ENCODE peak calls at places on chromosomes 3 and 15, in ten cellular contexts. L is Peyer's patch, Q is body of pancreas, P is lung, X is ovary, V is psoas muscle, D is keratinocyte, A is astrocyte of the spinal cord, U is choroid plexus epithelial cell, C is thyroid gland. K is an unnamed sample.
A peak's percentile ranks its signal among the peaks of the same experiment; 100 is the strongest.

GRCh38 chr3:72161870-72162617 is 377.1 kb upstream of the PROK2 start:
- DNase-seq in L (no peak), Q (peak; percentile 36), P (no peak), X (peak; percentile 40), V (no peak), D (peak; percentile 5), A (peak; percentile 23), U (peak; percentile 36), C (peak; percentile 46), K (no peak)

GRCh38 chr3:66598168-66598567 is 97.3 kb upstream of the LRIG1 start:
- DNase-seq in L (no peak), Q (no peak), P (no peak), X (no peak), V (no peak), D (no peak), A (peak; percentile 86), U (peak; percentile 61), C (no peak), K (no peak)

GRCh38 chr3:45595364-45596154 is 1.0 kb downstream of the LIMD1 start:
- DNase-seq in L (peak; percentile 68), Q (peak; percentile 51), P (no peak), X (peak; percentile 28), V (peak; percentile 69), D (no peak), A (no peak), U (no peak), C (peak; percentile 65), K (no peak)

GRCh38 chr3:36700537-36701248 is 63.7 kb downstream of the DCLK3 start:
- DNase-seq in L (peak; percentile 60), Q (peak; percentile 66), P (peak; percentile 54), X (peak; percentile 28), V (peak; percentile 44), D (no peak), A (peak; percentile 85), U (peak; percentile 92), C (peak; percentile 49), K (peak; percentile 87)

GRCh38 chr15:71374607-71375352 is 259.5 kb downstream of the THSD4 start:
- DNase-seq in L (peak; percentile 50), Q (no peak), P (no peak), X (no peak), V (no peak), D (no peak), A (no peak), U (no peak), C (no peak), K (peak; percentile 51)

GRCh38 chr3:53617893-53618523 is 123.6 kb downstream of the CACNA1D start:
- DNase-seq in L (no peak), Q (peak; percentile 37), P (no peak), X (no peak), V (no peak), D (no peak), A (no peak), U (no peak), C (peak; percentile 64), K (no peak)

GRCh38 chr3:47802734-47803477 is at the start of gene DHX30:
- DNase-seq in L (peak; percentile 94), Q (peak; percentile 89), P (peak; percentile 86), X (peak; percentile 86), V (peak; percentile 91), D (no peak), A (peak; percentile 93), U (peak; percentile 91), C (peak; percentile 88), K (peak; percentile 87)

GRCh38 chr15:66025972-66026371 is 156.7 kb downstream of the RAB11A start:
- DNase-seq in L (no peak), Q (no peak), P (no peak), X (no peak), V (no peak), D (no peak), A (no peak), U (no peak), C (no peak), K (no peak)

GRCh38 chr15:23606226-23606625 is 40.8 kb downstream of the MKRN3 start:
- DNase-seq in L (no peak), Q (no peak), P (no peak), X (no peak), V (no peak), D (no peak), A (no peak), U (no peak), C (no peak), K (no peak)

GRCh38 chr3:150076443-150076842 is 105.7 kb upstream of the PFN2 start:
- DNase-seq in L (no peak), Q (no peak), P (no peak), X (no peak), V (no peak), D (no peak), A (no peak), U (no peak), C (no peak), K (no peak)

GRCh38 chr3:150074277-150074676 is 103.6 kb upstream of the PFN2 start:
- DNase-seq in L (no peak), Q (no peak), P (no peak), X (no peak), V (no peak), D (no peak), A (no peak), U (no peak), C (no peak), K (no peak)

GRCh38 chr3:150073513-150073912 is 102.8 kb upstream of the PFN2 start:
- DNase-seq in L (no peak), Q (no peak), P (no peak), X (no peak), V (no peak), D (peak; percentile 62), A (no peak), U (no peak), C (no peak), K (no peak)

GRCh38 chr3:150075417-150075865 is 104.7 kb upstream of the PFN2 start:
- DNase-seq in L (no peak), Q (no peak), P (no peak), X (no peak), V (no peak), D (no peak), A (no peak), U (no peak), C (no peak), K (no peak)

GRCh38 chr3:150074697-150075416 is 104.2 kb upstream of the PFN2 start:
- DNase-seq in L (no peak), Q (no peak), P (no peak), X (no peak), V (no peak), D (no peak), A (no peak), U (no peak), C (no peak), K (no peak)
- H3K4me3 ChIP-seq in L (no peak overlapping the region), Q (no peak overlapping the region), P (no peak overlapping the region), X (no peak overlapping the region), V (no peak overlapping the region), D (no peak overlapping the region), A (no peak overlapping the region), U (no peak overlapping the region), C (no peak overlapping the region), K (peak overlapping the region; percentile 17)

GRCh38 chr15:30043211-30043655 is 39.5 kb upstream of the GOLGA8J start:
- DNase-seq in L (no peak), Q (no peak), P (no peak), X (no peak), V (no peak), D (no peak), A (peak; percentile 53), U (peak; percentile 68), C (no peak), K (peak; percentile 49)
- TF ChIP-seq CTCF in L (no peak), Q (peak; percentile 45), P (peak; percentile 13), X (peak; percentile 10), V (no peak), D (peak; percentile 15), A (peak; percentile 36), U (peak; percentile 51), C (peak; percentile 35), K (peak; percentile 31)

DNA sequence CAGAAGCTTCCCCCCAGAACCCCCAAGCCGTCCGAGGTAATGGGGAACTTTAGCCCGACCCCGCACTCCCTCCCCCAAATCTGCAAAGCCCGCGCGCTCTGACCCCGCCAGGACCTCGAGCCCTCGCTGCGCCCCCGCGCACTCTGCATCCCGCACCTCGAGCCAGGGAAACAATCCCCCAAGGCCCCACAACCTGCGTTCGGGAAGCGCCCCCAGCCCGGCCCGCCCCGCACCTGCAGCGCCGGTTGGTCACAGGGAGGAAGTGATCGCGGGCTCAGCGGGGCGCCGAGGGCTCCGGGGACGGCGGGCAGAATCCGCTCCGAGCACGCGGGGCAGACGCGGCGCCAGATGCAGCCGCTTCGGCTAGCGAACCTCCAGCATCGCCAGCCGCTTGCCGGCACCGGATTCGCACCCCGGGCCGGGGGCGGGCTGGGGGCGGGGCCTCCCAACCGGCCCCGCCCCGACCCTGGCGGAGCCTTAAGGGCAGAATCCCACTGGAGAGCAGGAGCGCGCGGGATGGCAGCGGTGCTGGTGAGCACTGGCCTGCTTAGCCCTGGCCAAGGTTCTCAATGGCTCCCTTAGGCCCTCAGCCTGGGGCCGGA is at the start of gene CAMKV:
- DNase-seq in L (no peak), Q (peak; percentile 21), P (no peak), X (no peak), V (no peak), D (no peak), A (no peak), U (no peak), C (no peak), K (no peak)
- H3K4me3 ChIP-seq in L (peak within 1 kb of the TSS; percentile 25), Q (peak within 1 kb of the TSS; percentile 25), P (no peak within 1 kb of the TSS), X (no peak within 1 kb of the TSS), V (peak within 1 kb of the TSS; percentile 55), D (no peak within 1 kb of the TSS), A (peak within 1 kb of the TSS; percentile 1), U (peak within 1 kb of the TSS; percentile 20), C (peak within 1 kb of the TSS; percentile 15), K (no peak within 1 kb of the TSS)

GRCh38 chr15:68195336-68196112 is 9.6 kb downstream of the CALML4 start:
- DNase-seq in L (peak; percentile 33), Q (no peak), P (no peak), X (no peak), V (no peak), D (no peak), A (no peak), U (no peak), C (no peak), K (no peak)

GRCh38 chr15:68191555-68191954 is 13.6 kb downstream of the CALML4 start:
- DNase-seq in L (no peak), Q (no peak), P (no peak), X (no peak), V (no peak), D (no peak), A (no peak), U (no peak), C (no peak), K (no peak)

GRCh38 chr15:68190048-68190447 is 15.1 kb downstream of the CALML4 start:
- DNase-seq in L (no peak), Q (no peak), P (no peak), X (no peak), V (no peak), D (no peak), A (no peak), U (no peak), C (no peak), K (no peak)

GRCh38 chr15:68192804-68193521 is 12.2 kb downstream of the CALML4 start:
- DNase-seq in L (no peak), Q (no peak), P (no peak), X (no peak), V (no peak), D (no peak), A (no peak), U (no peak), C (no peak), K (no peak)

DNA sequence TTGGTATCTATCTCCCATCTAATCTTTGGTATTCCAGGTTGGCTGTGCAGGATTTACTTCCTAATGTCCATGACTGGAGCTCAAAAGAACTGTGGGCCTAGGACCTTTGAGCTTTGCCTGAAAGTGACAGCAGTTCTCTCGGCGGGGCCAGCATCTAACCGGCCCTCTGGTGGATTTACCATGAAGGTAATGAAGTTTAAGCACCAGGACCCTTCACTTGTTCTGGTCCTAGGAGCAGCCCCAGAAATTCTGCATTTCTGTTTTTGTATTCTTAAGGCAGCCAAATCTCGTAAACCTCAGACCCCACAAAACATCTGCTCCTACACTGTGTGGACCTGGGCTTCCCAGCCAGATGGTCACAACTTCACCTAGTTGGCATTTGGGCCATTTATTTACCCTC is 13.0 kb downstream of the CALML4 start:
- DNase-seq in L (no peak), Q (no peak), P (no peak), X (no peak), V (no peak), D (no peak), A (no peak), U (no peak), C (no peak), K (no peak)
- TF ChIP-seq CTCF in L (no peak), Q (no peak), P (no peak), X (no peak), V (no peak), D (no peak), A (no peak), U (no peak), C (no peak), K (no peak)

K was measured in fibroblast of pulmonary artery.